ENCODE peak calls at places on chromosomes 5 and 9, in five cellular contexts. One of them, this sample, is unnamed.

GRCh38 chr5:78726556-78726955 is 78.0 kb upstream of the LHFPL2 start:
- DNase-seq in BJ: no peak
- DNase-seq in endothelial cell of umbilical vein: no peak
- DNase-seq in Caco-2: no peak
- DNase-seq in GM12864: no peak
- DNase-seq in this sample: no peak

GRCh38 chr9:79952401-79952800 is 380.6 kb downstream of the TLE4 start:
- DNase-seq in BJ: no peak
- DNase-seq in endothelial cell of umbilical vein: no peak
- DNase-seq in Caco-2: no peak
- DNase-seq in GM12864: no peak
- DNase-seq in this sample: no peak

GRCh38 chr9:133238851-133239532 is 29.9 kb upstream of the OBP2B start:
- DNase-seq in BJ: no peak
- DNase-seq in endothelial cell of umbilical vein: peak
- DNase-seq in Caco-2: peak
- DNase-seq in GM12864: no peak
- DNase-seq in this sample: peak

GRCh38 chr5:170184007-170184687 is 48.6 kb upstream of the C5orf58 start:
- DNase-seq in BJ: no peak
- DNase-seq in endothelial cell of umbilical vein: peak
- DNase-seq in Caco-2: peak
- DNase-seq in GM12864: peak
- DNase-seq in this sample: peak

GRCh38 chr9:115373710-115374045 is 255.7 kb upstream of the TNC start:
- DNase-seq in BJ: no peak
- DNase-seq in endothelial cell of umbilical vein: no peak
- DNase-seq in Caco-2: no peak
- DNase-seq in GM12864: no peak
- DNase-seq in this sample: no peak

GRCh38 chr5:122385286-122385685 is 73.2 kb downstream of the SNCAIP start:
- DNase-seq in BJ: no peak
- DNase-seq in endothelial cell of umbilical vein: no peak
- DNase-seq in Caco-2: no peak
- DNase-seq in GM12864: no peak
- DNase-seq in this sample: no peak

GRCh38 chr5:112735702-112736101 is 2.0 kb upstream of the APC start:
- DNase-seq in BJ: peak
- DNase-seq in endothelial cell of umbilical vein: peak
- DNase-seq in Caco-2: no peak
- DNase-seq in GM12864: no peak
- DNase-seq in this sample: no peak

GRCh38 chr5:167378894-167379723 is 912.3 kb upstream of the WWC1 start:
- DNase-seq in BJ: no peak
- DNase-seq in endothelial cell of umbilical vein: no peak
- DNase-seq in Caco-2: no peak
- DNase-seq in GM12864: no peak
- DNase-seq in this sample: no peak

GRCh38 chr9:136142859-136143214 is 24.2 kb upstream of the TMEM250 start:
- DNase-seq in BJ: no peak
- DNase-seq in endothelial cell of umbilical vein: no peak
- DNase-seq in Caco-2: no peak
- DNase-seq in GM12864: no peak
- DNase-seq in this sample: no peak

GRCh38 chr9:119009253-119009652 is 360.0 kb downstream of the BRINP1 start:
- DNase-seq in BJ: no peak
- DNase-seq in endothelial cell of umbilical vein: no peak
- DNase-seq in Caco-2: no peak
- DNase-seq in GM12864: no peak
- DNase-seq in this sample: no peak

GRCh38 chr5:89994266-89994665 is 415.3 kb downstream of the CETN3 start:
- DNase-seq in BJ: no peak
- DNase-seq in endothelial cell of umbilical vein: no peak
- DNase-seq in Caco-2: no peak
- DNase-seq in GM12864: no peak
- DNase-seq in this sample: no peak

GRCh38 chr5:54832846-54833245 is 152.5 kb downstream of the ESM1 start:
- DNase-seq in BJ: no peak
- DNase-seq in endothelial cell of umbilical vein: no peak
- DNase-seq in Caco-2: no peak
- DNase-seq in GM12864: no peak
- DNase-seq in this sample: no peak

GRCh38 chr9:133122935-133123611 is 2.0 kb upstream of the RALGDS start:
- DNase-seq in BJ: no peak
- DNase-seq in endothelial cell of umbilical vein: no peak
- DNase-seq in Caco-2: peak
- DNase-seq in GM12864: no peak
- DNase-seq in this sample: no peak

GRCh38 chr9:108478871-108479332 is 376.9 kb downstream of the ACTL7B start:
- DNase-seq in BJ: peak
- DNase-seq in endothelial cell of umbilical vein: peak
- DNase-seq in Caco-2: no peak
- DNase-seq in GM12864: peak
- DNase-seq in this sample: no peak

GRCh38 chr9:84254972-84255371 is 85.6 kb downstream of the SLC28A3 start:
- DNase-seq in BJ: no peak
- DNase-seq in endothelial cell of umbilical vein: no peak
- DNase-seq in Caco-2: no peak
- DNase-seq in GM12864: no peak
- DNase-seq in this sample: peak

DNA sequence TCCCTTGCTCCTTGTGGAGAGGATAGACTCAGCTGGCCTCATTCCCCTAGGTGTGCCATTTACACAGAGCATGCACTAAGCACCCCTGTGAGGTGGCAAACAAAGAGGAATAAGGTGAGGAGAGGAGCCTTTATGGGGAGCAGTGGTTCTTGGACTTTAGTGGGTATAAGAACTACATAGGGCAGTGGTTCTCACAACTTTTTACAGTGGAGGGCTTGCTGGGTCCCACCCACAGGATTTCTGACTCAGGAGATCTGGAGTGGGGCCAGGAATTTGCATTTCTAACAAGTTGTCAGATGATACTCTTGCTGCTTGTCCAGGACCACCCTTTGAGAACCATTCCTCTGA is 42.0 kb downstream of the CSF1R start:
- DNase-seq in BJ: no peak
- DNase-seq in endothelial cell of umbilical vein: peak
- DNase-seq in Caco-2: no peak
- DNase-seq in GM12864: no peak
- DNase-seq in this sample: no peak
- H3K4me3 ChIP-seq in BJ: no peak
- H3K4me3 ChIP-seq in endothelial cell of umbilical vein: no peak
- H3K4me3 ChIP-seq in Caco-2: no peak
- H3K4me3 ChIP-seq in GM12864: no peak
- H3K4me3 ChIP-seq in this sample: no peak

GRCh38 chr9:130421802-130422276 is 22.9 kb upstream of the ASS1 start:
- DNase-seq in BJ: no peak
- DNase-seq in endothelial cell of umbilical vein: no peak
- DNase-seq in Caco-2: no peak
- DNase-seq in GM12864: no peak
- DNase-seq in this sample: no peak

GRCh38 chr9:130422546-130422945 is 22.2 kb upstream of the ASS1 start:
- DNase-seq in BJ: no peak
- DNase-seq in endothelial cell of umbilical vein: no peak
- DNase-seq in Caco-2: no peak
- DNase-seq in GM12864: no peak
- DNase-seq in this sample: no peak

GRCh38 chr9:130419521-130420035 is 25.2 kb upstream of the ASS1 start:
- DNase-seq in BJ: no peak
- DNase-seq in endothelial cell of umbilical vein: no peak
- DNase-seq in Caco-2: no peak
- DNase-seq in GM12864: no peak
- DNase-seq in this sample: no peak

GRCh38 chr9:130423272-130423671 is 21.5 kb upstream of the ASS1 start:
- DNase-seq in BJ: no peak
- DNase-seq in endothelial cell of umbilical vein: no peak
- DNase-seq in Caco-2: no peak
- DNase-seq in GM12864: no peak
- DNase-seq in this sample: no peak

DNA sequence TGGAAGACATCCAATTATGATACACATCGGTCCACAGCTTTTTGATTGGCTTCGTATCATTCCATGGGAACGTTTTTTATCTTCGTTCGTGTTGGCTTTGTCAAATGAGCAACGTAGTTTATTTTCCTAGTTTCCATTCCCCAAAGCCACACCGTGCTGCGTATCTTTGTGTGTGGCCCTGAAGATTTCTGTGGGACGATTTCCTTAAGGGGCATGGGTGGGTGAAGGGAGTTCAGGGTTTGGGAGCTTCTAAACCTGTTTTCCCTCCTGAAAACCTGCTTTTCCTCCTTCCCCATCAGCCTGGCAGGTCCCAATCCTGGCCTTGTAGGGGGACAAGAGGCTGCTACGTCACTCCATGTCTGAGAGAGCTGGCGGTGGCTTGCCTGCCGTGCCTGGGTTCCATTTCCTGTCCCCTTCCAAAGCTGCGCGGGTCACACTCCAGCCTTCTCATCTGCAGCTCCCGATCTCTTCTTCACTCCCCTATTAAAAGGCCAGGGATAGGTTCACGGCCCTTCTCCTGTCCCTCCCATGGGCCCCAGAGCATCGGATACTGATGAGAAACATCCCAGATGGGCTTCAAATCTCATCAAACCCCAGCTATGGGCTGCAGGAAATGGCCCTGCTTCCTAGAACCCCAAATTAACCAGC is 23.5 kb upstream of the ASS1 start:
- DNase-seq in BJ: no peak
- DNase-seq in endothelial cell of umbilical vein: no peak
- DNase-seq in Caco-2: no peak
- DNase-seq in GM12864: no peak
- DNase-seq in this sample: no peak
- H3K4me3 ChIP-seq in BJ: no peak
- H3K4me3 ChIP-seq in endothelial cell of umbilical vein: no peak
- H3K4me3 ChIP-seq in Caco-2: no peak
- H3K4me3 ChIP-seq in GM12864: no peak
- H3K4me3 ChIP-seq in this sample: no peak

GRCh38 chr9:82184524-82184923 is 196.0 kb downstream of the SPATA31D1 start:
- DNase-seq in BJ: no peak
- DNase-seq in endothelial cell of umbilical vein: no peak
- DNase-seq in Caco-2: no peak
- DNase-seq in GM12864: no peak
- DNase-seq in this sample: no peak
- H3K4me3 ChIP-seq in BJ: no peak
- H3K4me3 ChIP-seq in endothelial cell of umbilical vein: no peak
- H3K4me3 ChIP-seq in Caco-2: no peak
- H3K4me3 ChIP-seq in GM12864: no peak
- H3K4me3 ChIP-seq in this sample: no peak

DNA sequence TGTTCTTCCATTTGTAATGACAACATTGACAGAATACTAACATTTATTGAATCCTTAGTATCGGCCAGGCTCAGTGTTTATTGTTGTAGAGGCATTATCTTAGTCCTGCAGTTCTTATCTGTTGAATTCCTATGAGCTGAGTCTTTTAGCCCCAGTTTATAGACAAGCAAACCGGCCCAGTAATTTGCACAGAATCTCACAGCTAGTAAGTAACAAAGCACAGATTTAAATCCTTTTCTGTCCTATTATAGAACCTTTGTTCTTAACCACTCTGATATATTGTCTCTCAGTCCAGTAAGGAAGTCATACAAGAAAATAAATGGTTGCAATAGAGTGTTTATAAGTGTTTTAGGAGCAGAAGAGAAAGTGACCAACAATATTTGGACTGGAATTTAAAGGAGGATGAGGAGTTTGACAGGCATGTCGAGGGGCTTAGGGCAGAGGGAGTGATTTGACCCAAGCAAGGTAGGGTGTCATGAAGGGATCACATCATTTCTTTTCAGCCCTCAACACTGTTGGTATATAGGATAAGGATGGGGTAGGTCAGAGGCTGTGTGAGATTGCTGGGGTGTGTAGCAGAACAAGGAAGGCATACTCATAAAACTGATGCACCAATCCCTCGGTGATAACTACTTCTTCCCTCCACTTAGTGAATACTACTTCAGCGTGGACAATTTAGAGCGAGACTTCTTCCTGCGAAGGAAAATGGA is 39.5 kb downstream of the LARP1 start:
- DNase-seq in BJ: no peak
- DNase-seq in endothelial cell of umbilical vein: no peak
- DNase-seq in Caco-2: peak
- DNase-seq in GM12864: no peak
- DNase-seq in this sample: no peak
- H3K4me3 ChIP-seq in BJ: no peak
- H3K4me3 ChIP-seq in endothelial cell of umbilical vein: no peak
- H3K4me3 ChIP-seq in Caco-2: no peak
- H3K4me3 ChIP-seq in GM12864: no peak
- H3K4me3 ChIP-seq in this sample: no peak

GRCh38 chr5:56818409-56819026 is 3.2 kb downstream of the MAP3K1 start:
- DNase-seq in BJ: no peak
- DNase-seq in endothelial cell of umbilical vein: peak
- DNase-seq in Caco-2: no peak
- DNase-seq in GM12864: no peak
- DNase-seq in this sample: no peak
- H3K4me3 ChIP-seq in BJ: no peak
- H3K4me3 ChIP-seq in endothelial cell of umbilical vein: peak
- H3K4me3 ChIP-seq in Caco-2: no peak
- H3K4me3 ChIP-seq in GM12864: peak
- H3K4me3 ChIP-seq in this sample: no peak

GRCh38 chr9:35448511-35448910 is 41.4 kb upstream of the RUSC2 start:
- DNase-seq in BJ: no peak
- DNase-seq in endothelial cell of umbilical vein: no peak
- DNase-seq in Caco-2: peak
- DNase-seq in GM12864: no peak
- DNase-seq in this sample: no peak
- H3K4me3 ChIP-seq in BJ: no peak
- H3K4me3 ChIP-seq in endothelial cell of umbilical vein: no peak
- H3K4me3 ChIP-seq in Caco-2: no peak
- H3K4me3 ChIP-seq in GM12864: no peak
- H3K4me3 ChIP-seq in this sample: no peak

GRCh38 chr5:150458819-150459557 is 9.4 kb upstream of the RPS14 start:
- DNase-seq in BJ: no peak
- DNase-seq in endothelial cell of umbilical vein: peak
- DNase-seq in Caco-2: peak
- DNase-seq in GM12864: no peak
- DNase-seq in this sample: peak
- H3K4me3 ChIP-seq in BJ: no peak
- H3K4me3 ChIP-seq in endothelial cell of umbilical vein: no peak
- H3K4me3 ChIP-seq in Caco-2: no peak
- H3K4me3 ChIP-seq in GM12864: peak
- H3K4me3 ChIP-seq in this sample: peak

GRCh38 chr9:105141448-105142101 is 102.9 kb upstream of the SLC44A1 start:
- DNase-seq in BJ: no peak
- DNase-seq in endothelial cell of umbilical vein: no peak
- DNase-seq in Caco-2: no peak
- DNase-seq in GM12864: no peak
- DNase-seq in this sample: no peak

GRCh38 chr9:105132576-105132975 is 111.9 kb upstream of the SLC44A1 start:
- DNase-seq in BJ: peak
- DNase-seq in endothelial cell of umbilical vein: no peak
- DNase-seq in Caco-2: no peak
- DNase-seq in GM12864: no peak
- DNase-seq in this sample: no peak

GRCh38 chr9:105144076-105144475 is 100.4 kb upstream of the SLC44A1 start:
- DNase-seq in BJ: no peak
- DNase-seq in endothelial cell of umbilical vein: no peak
- DNase-seq in Caco-2: no peak
- DNase-seq in GM12864: no peak
- DNase-seq in this sample: no peak

GRCh38 chr9:105142406-105143092 is 101.9 kb upstream of the SLC44A1 start:
- DNase-seq in BJ: no peak
- DNase-seq in endothelial cell of umbilical vein: no peak
- DNase-seq in Caco-2: no peak
- DNase-seq in GM12864: no peak
- DNase-seq in this sample: no peak

GRCh38 chr9:105138306-105138801 is 106.1 kb upstream of the SLC44A1 start:
- DNase-seq in BJ: no peak
- DNase-seq in endothelial cell of umbilical vein: no peak
- DNase-seq in Caco-2: no peak
- DNase-seq in GM12864: no peak
- DNase-seq in this sample: no peak
- H3K4me3 ChIP-seq in BJ: no peak
- H3K4me3 ChIP-seq in endothelial cell of umbilical vein: no peak
- H3K4me3 ChIP-seq in Caco-2: no peak
- H3K4me3 ChIP-seq in GM12864: no peak
- H3K4me3 ChIP-seq in this sample: no peak

This sample was measured in stomach.